ENCODE peak calls at places on chromosomes 2 and 18, in six cellular contexts. O, A, J, F, U and L are unnamed samples.

GRCh38 chr2:127829845-127830246 is 18.9 kb upstream of the WDR33 start:
- DNase-seq in O (peak), A (no peak), J (peak), F (no peak), U (peak), L (peak)

GRCh38 chr2:121828281-121828731 is 72.9 kb downstream of the TSN start:
- DNase-seq in O (no peak), A (no peak), J (no peak), F (no peak), U (no peak), L (no peak)

GRCh38 chr2:30221531-30221930 is 9.8 kb upstream of the LBH start:
- DNase-seq in O (no peak), A (no peak), J (no peak), F (no peak), U (no peak), L (no peak)

GRCh38 chr18:24404591-24404990 is 7.0 kb upstream of the OSBPL1A start:
- DNase-seq in O (peak), A (no peak), J (no peak), F (no peak), U (no peak), L (no peak)

GRCh38 chr2:121626777-121627524 is 22.3 kb downstream of the CLASP1 start:
- DNase-seq in O (peak), A (peak), J (no peak), F (no peak), U (peak), L (no peak)

GRCh38 chr2:200300065-200300464 is 6.4 kb upstream of the SPATS2L start:
- DNase-seq in O (no peak), A (no peak), J (no peak), F (no peak), U (no peak), L (no peak)

GRCh38 chr18:68428026-68428425 is 286.9 kb downstream of the TMX3 start:
- DNase-seq in O (no peak), A (peak), J (no peak), F (peak), U (no peak), L (peak)

GRCh38 chr2:162062559-162062958 is 11.5 kb downstream of the DPP4 start:
- DNase-seq in O (no peak), A (no peak), J (no peak), F (no peak), U (no peak), L (no peak)

GRCh38 chr2:217691516-217691915 is 311.3 kb downstream of the TNS1 start:
- DNase-seq in O (no peak), A (no peak), J (no peak), F (no peak), U (no peak), L (no peak)

GRCh38 chr2:66432801-66433694 is 1.9 kb upstream of the MEIS1 start:
- DNase-seq in O (peak), A (peak), J (no peak), F (peak), U (peak), L (peak)
- TF ChIP-seq CTCF in O (no peak), A (no peak), J (no peak), F (no peak), U (no peak), L (no peak)

DNA sequence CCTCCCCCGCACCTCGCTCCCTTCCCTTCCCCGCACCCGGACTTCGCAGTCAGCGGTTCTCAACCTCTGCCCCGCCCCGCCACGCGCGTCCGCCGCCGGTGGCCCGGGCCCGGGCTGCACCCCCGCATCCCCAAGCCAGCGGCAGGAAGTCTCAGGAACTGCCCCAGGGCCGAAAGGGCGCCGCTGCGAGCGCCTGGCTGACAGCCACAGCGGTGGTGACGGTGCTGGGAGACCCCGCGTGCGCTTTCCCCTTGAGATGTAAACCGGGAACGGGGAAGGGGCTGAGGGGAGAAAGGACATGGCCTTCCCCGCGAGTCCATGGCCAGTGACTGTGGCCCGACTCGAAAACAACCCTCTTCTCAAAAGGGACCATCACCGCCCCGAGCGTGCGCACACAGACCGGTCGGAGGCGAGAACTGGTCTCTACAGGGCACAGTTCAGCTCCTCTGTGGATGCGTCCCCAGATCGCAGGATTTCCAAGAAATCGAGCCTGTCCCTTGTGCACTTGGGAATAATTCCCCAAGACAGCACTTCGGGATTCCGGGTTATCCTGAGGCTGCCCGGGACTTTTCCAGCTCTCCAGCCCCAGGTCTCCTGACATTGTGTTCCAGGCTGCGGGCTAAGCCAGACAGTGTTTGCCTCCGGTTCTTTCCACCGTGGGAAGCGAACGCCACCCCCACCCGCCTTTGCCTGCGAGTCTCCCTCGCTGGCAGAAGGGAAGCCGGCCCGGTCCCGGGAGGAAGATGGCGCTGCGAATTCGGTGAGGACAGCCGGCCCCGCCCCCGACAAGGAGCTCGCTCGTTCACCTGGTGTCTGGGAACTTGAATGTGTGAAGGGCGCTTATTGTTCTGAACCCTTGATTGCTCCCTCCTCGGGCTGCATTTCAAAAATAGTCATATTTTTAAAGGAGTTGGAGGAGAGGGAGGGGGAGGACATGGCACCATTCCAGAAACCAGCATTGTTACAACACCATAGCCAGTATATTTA is 2.7 kb downstream of the LRATD1 start:
- DNase-seq in O (peak), A (peak), J (no peak), F (peak), U (peak), L (no peak)
- TF ChIP-seq CTCF in O (no peak), A (peak), J (no peak), F (no peak), U (no peak), L (no peak)

DNA sequence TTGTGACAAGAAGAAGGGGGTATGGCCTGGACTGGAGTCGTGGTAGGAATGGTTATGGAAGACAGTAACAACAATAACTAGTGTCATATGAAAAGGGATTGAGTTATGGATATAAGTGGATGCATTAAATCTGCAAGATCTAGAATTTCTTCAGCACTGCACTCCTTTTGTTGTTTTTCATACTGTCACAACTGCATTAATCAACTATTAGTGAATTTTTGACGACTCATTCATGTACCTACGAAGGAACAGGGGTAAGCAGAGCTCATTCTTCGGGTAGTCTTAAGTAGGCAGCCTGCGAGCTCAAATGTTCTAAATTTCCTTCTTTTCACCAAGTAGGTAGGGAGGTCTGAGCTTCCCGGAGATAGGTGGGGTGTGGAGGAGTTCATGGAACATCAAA is 109.7 kb upstream of the UPP2 start:
- DNase-seq in O (no peak), A (no peak), J (no peak), F (no peak), U (no peak), L (no peak)
- TF ChIP-seq CTCF in O (no peak), A (no peak), J (no peak), F (no peak), U (no peak), L (no peak)

GRCh38 chr2:15532996-15533395 is 28.1 kb downstream of the NBAS start:
- DNase-seq in O (no peak), A (no peak), J (no peak), F (no peak), U (no peak), L (no peak)

GRCh38 chr2:15521782-15522181 is 39.4 kb downstream of the NBAS start:
- DNase-seq in O (no peak), A (no peak), J (no peak), F (no peak), U (no peak), L (peak)

GRCh38 chr2:15531095-15531854 is 29.9 kb downstream of the NBAS start:
- DNase-seq in O (no peak), A (no peak), J (no peak), F (no peak), U (no peak), L (no peak)

GRCh38 chr2:15527074-15527739 is 33.9 kb downstream of the NBAS start:
- DNase-seq in O (no peak), A (no peak), J (no peak), F (peak), U (no peak), L (no peak)
- TF ChIP-seq CTCF in O (no peak), A (no peak), J (no peak), F (peak), U (no peak), L (no peak)

DNA sequence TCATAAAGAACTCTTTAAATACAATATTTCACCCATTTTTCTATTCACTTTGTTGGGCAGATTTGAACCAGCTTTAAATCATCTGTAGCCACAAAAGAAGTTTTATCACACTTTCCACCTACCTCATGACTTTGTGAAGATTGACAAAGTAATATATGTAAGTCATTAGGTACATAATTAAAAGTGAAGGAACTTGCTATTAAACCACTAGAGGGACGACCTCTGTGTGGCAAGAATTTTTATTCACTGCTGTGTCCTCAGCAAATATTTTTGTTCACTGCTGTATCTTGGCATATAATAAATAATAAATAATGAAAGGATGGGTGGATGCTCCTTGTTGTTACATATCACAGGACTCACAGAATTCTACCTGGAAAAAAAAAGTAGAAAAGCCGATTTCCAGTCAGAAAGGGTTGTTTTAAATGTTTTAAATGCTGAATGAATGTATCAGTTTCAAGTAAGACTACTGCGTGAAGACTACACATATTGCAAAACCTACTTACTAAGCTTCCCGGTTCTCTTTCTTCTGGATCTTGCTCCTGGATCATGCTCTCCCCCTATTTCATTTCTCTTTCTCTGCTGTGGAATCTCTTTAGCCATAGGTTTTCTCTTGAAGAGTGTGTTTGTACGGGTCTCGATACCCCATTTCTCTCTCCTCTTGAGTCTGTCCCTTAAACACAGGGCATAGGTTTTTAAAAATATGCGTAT is 44.8 kb downstream of the KCMF1 start:
- DNase-seq in O (no peak), A (no peak), J (no peak), F (no peak), U (no peak), L (no peak)
- TF ChIP-seq CTCF in O (no peak), A (peak), J (no peak), F (no peak), U (no peak), L (no peak)

DNA sequence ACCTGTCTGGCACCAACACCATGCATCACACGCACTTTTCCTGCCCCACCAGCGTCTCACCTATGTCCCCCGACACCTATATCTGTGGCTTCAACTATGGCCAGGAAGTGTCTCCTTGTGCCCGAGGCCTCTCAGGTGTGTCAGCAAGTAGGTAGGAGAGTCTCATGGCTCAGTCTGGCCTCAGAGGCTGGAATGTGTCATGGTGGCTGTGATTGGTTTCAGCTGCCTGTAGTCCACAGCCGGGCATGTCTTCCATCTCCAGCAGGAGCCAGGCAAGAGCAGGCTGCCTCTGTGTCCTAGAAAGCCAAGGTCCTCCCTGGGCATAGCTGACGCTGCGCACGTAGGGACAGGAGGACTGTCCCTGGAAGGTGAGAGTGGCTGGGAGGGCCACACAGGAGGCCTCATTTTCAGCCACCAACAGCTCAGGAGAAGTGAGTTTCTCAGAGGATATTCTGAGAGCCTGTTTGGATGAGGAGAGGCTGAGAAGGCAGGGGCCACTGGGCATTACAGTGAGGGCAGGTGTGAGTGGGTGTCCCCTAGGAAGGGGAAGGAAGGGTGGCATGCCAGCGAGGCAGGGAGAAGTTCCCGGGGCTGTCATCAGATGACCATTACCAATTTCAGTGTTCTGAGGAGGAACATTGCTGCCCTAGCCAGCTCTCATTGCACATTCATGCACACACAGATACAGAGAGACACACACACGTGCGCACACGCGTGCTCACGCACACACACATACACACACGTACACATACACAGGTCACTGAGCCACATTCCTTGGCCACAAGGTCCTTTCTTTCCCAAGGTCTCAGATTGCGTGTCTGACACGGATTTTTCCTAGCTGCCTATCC is 47.1 kb downstream of the SDC1 start:
- DNase-seq in O (no peak), A (no peak), J (no peak), F (no peak), U (no peak), L (no peak)
- TF ChIP-seq CTCF in O (no peak), A (no peak), J (no peak), F (no peak), U (no peak), L (no peak)

DNA sequence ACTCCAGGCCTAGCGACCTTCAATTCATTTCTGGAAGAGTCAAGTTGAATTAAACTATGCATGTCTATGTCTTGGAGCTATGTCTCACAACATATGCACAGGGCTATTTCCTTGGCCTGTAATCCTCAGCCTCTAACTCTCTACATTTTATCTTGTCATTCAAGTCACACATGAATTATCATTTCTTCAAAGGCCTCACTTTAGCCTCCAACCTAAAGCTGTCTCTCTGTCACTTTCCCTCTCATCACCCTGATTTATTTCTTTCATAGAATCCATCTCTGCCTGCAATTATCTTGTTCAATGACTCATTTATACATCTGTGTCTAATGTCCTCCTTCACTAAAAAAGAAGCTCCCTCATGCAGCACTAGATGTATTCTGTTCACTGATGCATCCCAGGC is 614.2 kb upstream of the REG3G start:
- DNase-seq in O (no peak), A (no peak), J (no peak), F (no peak), U (no peak), L (no peak)
- TF ChIP-seq CTCF in O (no peak), A (no peak), J (no peak), F (no peak), U (no peak), L (no peak)

GRCh38 chr2:177282101-177282573 is 17.6 kb upstream of the NFE2L2 start:
- DNase-seq in O (no peak), A (peak), J (no peak), F (peak), U (no peak), L (peak)

GRCh38 chr2:177281400-177282021 is 17.0 kb upstream of the NFE2L2 start:
- DNase-seq in O (peak), A (no peak), J (no peak), F (no peak), U (no peak), L (no peak)

GRCh38 chr2:177283871-177284270 is 19.3 kb upstream of the NFE2L2 start:
- DNase-seq in O (no peak), A (no peak), J (no peak), F (no peak), U (no peak), L (no peak)

GRCh38 chr2:177284531-177284930 is 20.0 kb upstream of the NFE2L2 start:
- DNase-seq in O (no peak), A (no peak), J (no peak), F (no peak), U (no peak), L (no peak)

DNA sequence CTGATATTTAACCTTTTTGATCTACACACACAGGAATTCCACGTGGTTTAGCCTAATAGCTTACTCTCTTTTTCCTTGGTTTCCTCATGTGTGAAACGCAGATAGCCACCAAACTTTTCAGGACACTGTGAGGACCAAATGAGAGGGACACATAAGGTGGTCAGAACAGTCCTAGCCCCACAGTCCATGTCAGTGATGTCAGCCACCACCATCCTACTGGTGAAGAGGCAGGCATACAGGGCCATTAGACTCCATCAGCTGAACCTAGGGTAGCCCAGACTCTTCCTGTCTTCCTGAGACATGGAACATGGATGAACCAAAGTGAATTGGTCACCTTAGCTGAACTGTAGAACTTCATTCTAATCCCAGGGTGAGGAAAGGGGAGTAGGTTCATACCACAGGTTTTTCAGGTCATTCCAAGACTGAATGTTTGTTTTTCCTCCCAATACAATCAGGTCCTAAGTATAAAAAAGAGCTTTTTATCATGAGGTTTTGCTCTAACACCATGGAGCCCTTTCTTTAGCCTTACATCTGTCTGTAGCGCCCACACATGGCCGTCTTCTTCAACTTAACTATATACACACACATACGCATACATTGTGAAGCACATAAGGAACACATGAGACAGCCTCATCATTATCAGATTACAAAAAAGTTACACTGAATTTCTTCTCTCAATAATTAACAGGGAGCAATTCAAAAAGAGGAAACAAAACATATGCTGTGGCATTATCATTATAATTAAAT is 18.4 kb upstream of the NFE2L2 start:
- DNase-seq in O (no peak), A (no peak), J (no peak), F (no peak), U (no peak), L (no peak)
- TF ChIP-seq CTCF in O (no peak), A (no peak), J (no peak), F (no peak), U (no peak), L (no peak)

GRCh38 chr2:110873597-110874525 is 141.5 kb downstream of the ACOXL start:
- DNase-seq in O (no peak), A (no peak), J (no peak), F (no peak), U (no peak), L (no peak)
- TF ChIP-seq CTCF in O (no peak), A (no peak), J (no peak), F (no peak), U (no peak), L (no peak)

DNA sequence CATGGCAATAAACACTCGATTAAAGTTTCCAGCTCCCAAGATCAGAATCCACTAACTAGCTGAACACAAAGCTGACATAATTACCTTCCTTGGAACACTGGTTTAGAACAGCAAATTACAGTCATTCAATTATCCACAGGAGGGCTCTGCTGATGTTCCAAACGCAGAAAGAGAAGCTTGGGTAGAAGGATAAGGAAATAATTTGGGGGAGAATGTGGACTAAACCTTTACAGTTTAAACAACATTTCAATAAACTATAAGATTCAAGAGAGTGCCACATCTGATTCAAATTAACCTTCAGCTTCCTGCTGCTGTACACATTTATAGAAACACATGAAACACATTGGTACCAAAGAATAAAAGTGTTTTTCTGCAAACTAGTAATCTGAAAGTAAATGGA is 67.8 kb upstream of the ARL4C start:
- DNase-seq in O (no peak), A (no peak), J (no peak), F (no peak), U (no peak), L (peak)
- TF ChIP-seq CTCF in O (no peak), A (peak), J (no peak), F (peak), U (no peak), L (peak)